ENCODE peak calls at places on chromosome 2, in five cellular contexts. Q is left ventricle myocardium superior; J is activated CD4-positive, alpha-beta T cell treated with anti-CD3 and anti-CD28 coated beads for 48 hours; L is heart left ventricle; U is neural progenitor cell. V is an unnamed sample.

GRCh38 chr2:217914878-217915277 is 87.9 kb downstream of the TNS1 start:
- DNase-seq in J (no peak), L (peak; percentile 45), Q (peak; percentile 29), U (no peak), V (no peak)

GRCh38 chr2:88855620-88856408 is 164.3 kb downstream of the RPIA start:
- DNase-seq in L (no peak), Q (no peak), J (no peak), U (no peak), V (no peak)

GRCh38 chr2:101145406-101145805 is 5.8 kb downstream of the TBC1D8 start:
- DNase-seq in L (no peak), Q (no peak), U (no peak), J (no peak), V (no peak)

GRCh38 chr2:100606740-100607343 is 44.0 kb downstream of the PDCL3 start:
- DNase-seq in Q (no peak), L (no peak), U (peak; percentile 52), J (peak; percentile 45), V (no peak)

GRCh38 chr2:85437488-85438290 is 19.2 kb downstream of the SH2D6 start:
- DNase-seq in L (peak; percentile 95), U (peak; percentile 70), Q (peak; percentile 95), J (peak; percentile 79), V (peak; percentile 92)

GRCh38 chr2:109247812-109248211 is 118.8 kb downstream of the SH3RF3 start:
- DNase-seq in L (no peak), U (no peak), J (no peak), Q (no peak), V (no peak)

GRCh38 chr2:23532311-23533013 is 147.5 kb downstream of the KLHL29 start:
- DNase-seq in J (peak; percentile 61), Q (no peak), U (no peak), L (peak; percentile 49), V (no peak)

GRCh38 chr2:127081826-127082633 is 24.9 kb downstream of the BIN1 start:
- DNase-seq in Q (peak; percentile 54), J (peak; percentile 76), L (no peak), U (no peak), V (no peak)

GRCh38 chr2:115162454-115163293 is 720.2 kb downstream of the DPP10 start:
- DNase-seq in L (no peak), U (peak; percentile 68), J (no peak), Q (no peak), V (no peak)

GRCh38 chr2:208501217-208501616 is 94.6 kb downstream of the PTH2R start:
- DNase-seq in U (peak; percentile 68), J (no peak), L (no peak), Q (no peak), V (no peak)

GRCh38 chr2:241161646-241162281 is 11.5 kb downstream of the PPP1R7 start:
- DNase-seq in J (no peak), U (no peak), Q (peak; percentile 85), L (peak; percentile 83), V (no peak)

GRCh38 chr2:2581331-2582159 is 250.5 kb upstream of the MYT1L start:
- DNase-seq in L (no peak), J (no peak), U (no peak), Q (no peak), V (peak; percentile 30)

GRCh38 chr2:203585541-203585940 is 50.4 kb upstream of the RAPH1 start:
- DNase-seq in J (no peak), Q (no peak), U (no peak), L (no peak), V (no peak)

GRCh38 chr2:142642654-142643053 is 234.8 kb upstream of the KYNU start:
- DNase-seq in J (no peak), L (no peak), U (no peak), Q (no peak), V (no peak)

GRCh38 chr2:175855794-175856453 is 146.1 kb downstream of the LNPK start:
- DNase-seq in L (no peak), J (no peak), Q (peak; percentile 57), U (no peak), V (no peak)

GRCh38 chr2:27765621-27766286 is 5.8 kb upstream of the MRPL33 start:
- DNase-seq in J (peak; percentile 67), L (peak; percentile 82), Q (peak; percentile 72), U (no peak), V (peak; percentile 72)

GRCh38 chr2:44330801-44331200 is 30.5 kb downstream of the PREPL start:
- DNase-seq in J (no peak), L (no peak), U (no peak), Q (no peak), V (no peak)

GRCh38 chr2:40814621-40815020 is 362.7 kb upstream of the SLC8A1 start:
- DNase-seq in J (no peak), U (no peak), Q (no peak), L (no peak), V (no peak)

GRCh38 chr2:134254836-134255235 is 964 bp downstream of the MGAT5 start:
- DNase-seq in J (no peak), L (no peak), U (no peak), Q (no peak), V (no peak)

GRCh38 chr2:44433841-44434240 is 72.1 kb downstream of the CAMKMT start:
- DNase-seq in J (no peak), U (peak; percentile 47), L (no peak), Q (no peak), V (no peak)

GRCh38 chr2:181891966-181892794 is 650 bp downstream of the ITPRID2 start:
- DNase-seq in L (peak; percentile 90), Q (peak; percentile 85), J (peak; percentile 70), U (peak; percentile 80), V (peak; percentile 81)

GRCh38 chr2:233129351-233129978 is 69.3 kb downstream of the INPP5D start:
- DNase-seq in J (peak; percentile 32), U (peak; percentile 60), L (no peak), Q (no peak), V (no peak)

GRCh38 chr2:232795920-232796319 is 19.6 kb upstream of the KCNJ13 start:
- DNase-seq in L (no peak), J (no peak), Q (no peak), U (no peak), V (no peak)

GRCh38 chr2:1856481-1856880 is 112.2 kb upstream of the PXDN start:
- DNase-seq in L (no peak), Q (no peak), J (no peak), U (no peak), V (no peak)

GRCh38 chr2:42138163-42139016 is 30.8 kb upstream of the EML4 start:
- DNase-seq in Q (no peak), J (no peak), L (no peak), U (no peak), V (no peak)

GRCh38 chr2:240435457-240435954 is at the start of gene GPC1:
- DNase-seq in U (peak; percentile 94), J (no peak), Q (peak; percentile 88), L (peak; percentile 89), V (peak; percentile 85)

GRCh38 chr2:222753251-222753824 is 81.9 kb downstream of the MOGAT1 start:
- DNase-seq in L (no peak), U (peak; percentile 55), J (no peak), Q (peak; percentile 70), V (peak; percentile 65)

GRCh38 chr2:68737717-68738116 is 3.1 kb downstream of the ARHGAP25 start:
- DNase-seq in Q (no peak), J (peak; percentile 56), L (no peak), U (no peak), V (no peak)

GRCh38 chr2:37168217-37168981 is 11.6 kb upstream of the EIF2AK2 start:
- DNase-seq in U (peak; percentile 56), J (peak; percentile 32), L (no peak), Q (no peak), V (no peak)

GRCh38 chr2:20725782-20726181 is 58.8 kb downstream of the GDF7 start:
- DNase-seq in J (no peak), U (no peak), Q (no peak), L (no peak), V (no peak)

GRCh38 chr2:197813093-197813787 is 8.8 kb downstream of the PLCL1 start:
- DNase-seq in L (no peak), J (peak; percentile 18), U (no peak), Q (no peak), V (no peak)

GRCh38 chr2:53727921-53728320 is 39.7 kb upstream of the CHAC2 start:
- DNase-seq in U (no peak), J (no peak), Q (no peak), L (no peak), V (no peak)

GRCh38 chr2:35428548-35428947 is 927.0 kb upstream of the CRIM1 start:
- DNase-seq in J (peak; percentile 45), U (peak; percentile 60), L (no peak), Q (peak; percentile 29), V (no peak)

GRCh38 chr2:217363470-217363869 is 503.6 kb upstream of the TNP1 start:
- DNase-seq in U (no peak), Q (no peak), L (no peak), J (no peak), V (no peak)